ENCODE peak calls at places on chromosomes 5 and 9, in six cellular contexts. One of them, this sample, is unnamed.

GRCh38 chr9:133994359-133995011 is 2.4 kb upstream of the VAV2 start:
- DNase-seq in NCI-H1436: peak; percentile 58
- DNase-seq in head of caudate nucleus: peak; percentile 81
- DNase-seq in MV-4-11: peak; percentile 46
- DNase-seq in NCI-H1092: peak; percentile 36
- DNase-seq in nucleus accumbens: peak; percentile 73
- DNase-seq in this sample: peak; percentile 74

GRCh38 chr5:135227064-135228022 is 171.7 kb downstream of the MACROH2A1 start:
- DNase-seq in NCI-H1436: no peak
- DNase-seq in head of caudate nucleus: no peak
- DNase-seq in MV-4-11: no peak
- DNase-seq in NCI-H1092: no peak
- DNase-seq in nucleus accumbens: no peak
- DNase-seq in this sample: no peak

GRCh38 chr5:77996943-77997342 is 220.8 kb upstream of the TBCA start:
- DNase-seq in NCI-H1436: no peak
- DNase-seq in head of caudate nucleus: no peak
- DNase-seq in MV-4-11: no peak
- DNase-seq in NCI-H1092: no peak
- DNase-seq in nucleus accumbens: no peak
- DNase-seq in this sample: no peak

GRCh38 chr9:79264511-79265448 is 307.0 kb upstream of the TLE4 start:
- DNase-seq in NCI-H1436: peak; percentile 72
- DNase-seq in head of caudate nucleus: no peak
- DNase-seq in MV-4-11: peak; percentile 97
- DNase-seq in NCI-H1092: no peak
- DNase-seq in nucleus accumbens: no peak
- DNase-seq in this sample: no peak

GRCh38 chr5:126777257-126777973 is 479 bp downstream of the LMNB1 start:
- DNase-seq in NCI-H1436: peak; percentile 29
- DNase-seq in head of caudate nucleus: peak; percentile 47
- DNase-seq in MV-4-11: peak; percentile 32
- DNase-seq in NCI-H1092: peak; percentile 30
- DNase-seq in nucleus accumbens: peak; percentile 45
- DNase-seq in this sample: peak; percentile 48

GRCh38 chr5:64666058-64666457 is 24.2 kb upstream of the SHISAL2B start:
- DNase-seq in NCI-H1436: no peak
- DNase-seq in head of caudate nucleus: no peak
- DNase-seq in MV-4-11: peak; percentile 15
- DNase-seq in NCI-H1092: no peak
- DNase-seq in nucleus accumbens: no peak
- DNase-seq in this sample: no peak

GRCh38 chr5:34957857-34958690 is 28.7 kb downstream of the DNAJC21 start:
- DNase-seq in NCI-H1436: no peak
- DNase-seq in head of caudate nucleus: no peak
- DNase-seq in MV-4-11: peak; percentile 13
- DNase-seq in NCI-H1092: no peak
- DNase-seq in nucleus accumbens: no peak
- DNase-seq in this sample: no peak

GRCh38 chr9:124298646-124299235 is 41.0 kb downstream of the NEK6 start:
- DNase-seq in NCI-H1436: no peak
- DNase-seq in head of caudate nucleus: no peak
- DNase-seq in MV-4-11: no peak
- DNase-seq in NCI-H1092: no peak
- DNase-seq in nucleus accumbens: no peak
- DNase-seq in this sample: no peak

GRCh38 chr9:133686642-133687575 is 50.7 kb downstream of the DBH start:
- DNase-seq in NCI-H1436: no peak
- DNase-seq in head of caudate nucleus: no peak
- DNase-seq in MV-4-11: no peak
- DNase-seq in NCI-H1092: peak; percentile 42
- DNase-seq in nucleus accumbens: no peak
- DNase-seq in this sample: no peak

GRCh38 chr5:11941566-11941965 is 37.3 kb upstream of the CTNND2 start:
- DNase-seq in NCI-H1436: no peak
- DNase-seq in head of caudate nucleus: no peak
- DNase-seq in MV-4-11: no peak
- DNase-seq in NCI-H1092: no peak
- DNase-seq in nucleus accumbens: no peak
- DNase-seq in this sample: no peak

GRCh38 chr5:77152441-77152840 is 58.0 kb upstream of the PDE8B start:
- DNase-seq in NCI-H1436: no peak
- DNase-seq in head of caudate nucleus: no peak
- DNase-seq in MV-4-11: no peak
- DNase-seq in NCI-H1092: no peak
- DNase-seq in nucleus accumbens: no peak
- DNase-seq in this sample: no peak

This sample was measured in activated T-cell treated with anti-CD3 and anti-CD28 coated beads, Interleukin-2, amount 50 U/mL, for 4 hours.